ENCODE peak calls at places on chromosomes 7 and 10, in five cellular contexts. L is transverse colon, P is HepG2, J is suprapubic skin, Z is upper lobe of left lung. A is an unnamed sample.

GRCh38 chr7:80218723-80219122 is 84.1 kb downstream of the GNAI1 start:
- DNase-seq in L (no peak), P (peak), J (no peak), Z (no peak), A (no peak)

GRCh38 chr7:20959281-20959680 is 172.6 kb upstream of the SP8 start:
- DNase-seq in L (no peak), P (peak), J (no peak), Z (no peak), A (no peak)

GRCh38 chr10:91796332-91797076 is 1.7 kb upstream of the TNKS2 start:
- DNase-seq in L (peak), P (peak), J (no peak), Z (no peak), A (peak)

GRCh38 chr7:130445008-130445407 is 4.2 kb upstream of the CEP41 start:
- DNase-seq in L (no peak), P (peak), J (no peak), Z (no peak), A (no peak)

GRCh38 chr10:128186959-128187787 is 61.0 kb upstream of the MKI67 start:
- DNase-seq in L (peak), P (no peak), J (no peak), Z (no peak), A (no peak)

GRCh38 chr10:62769574-62770242 is 34.8 kb upstream of the ADO start:
- DNase-seq in L (no peak), P (no peak), J (no peak), Z (no peak), A (no peak)

GRCh38 chr10:8181496-8182174 is 127.1 kb downstream of the GATA3 start:
- DNase-seq in L (no peak), P (peak), J (no peak), Z (no peak), A (no peak)

GRCh38 chr7:117021366-117021765 is 68.1 kb downstream of the ST7 start:
- DNase-seq in L (no peak), P (no peak), J (no peak), Z (no peak), A (no peak)

GRCh38 chr7:43105521-43106120 is 6.8 kb upstream of the HECW1 start:
- DNase-seq in L (no peak), P (no peak), J (no peak), Z (no peak), A (no peak)

GRCh38 chr7:75948179-75948578 is 33.2 kb downstream of the POR start:
- DNase-seq in L (no peak), P (no peak), J (no peak), Z (no peak), A (no peak)

GRCh38 chr10:29974773-29975172 is 84.6 kb downstream of the JCAD start:
- DNase-seq in L (no peak), P (no peak), J (no peak), Z (no peak), A (no peak)

GRCh38 chr10:22619111-22619510 is 95.3 kb downstream of the PIP4K2A start:
- DNase-seq in L (no peak), P (no peak), J (no peak), Z (no peak), A (no peak)

GRCh38 chr7:99331002-99331401 is 5.3 kb downstream of the ARPC1A start:
- DNase-seq in L (no peak), P (no peak), J (no peak), Z (no peak), A (no peak)

GRCh38 chr7:157584420-157584819 is 247.6 kb downstream of the DNAJB6 start:
- DNase-seq in L (no peak), P (no peak), J (no peak), Z (no peak), A (no peak)

GRCh38 chr7:129427646-129428045 is 6.6 kb upstream of the STRIP2 start:
- DNase-seq in L (no peak), P (no peak), J (no peak), Z (no peak), A (no peak)

GRCh38 chr7:38973760-38974159 is 3.9 kb upstream of the POU6F2 start:
- DNase-seq in L (no peak), P (no peak), J (no peak), Z (no peak), A (no peak)

GRCh38 chr7:74288034-74288881 is 949 bp upstream of the CLIP2 start:
- DNase-seq in L (no peak), P (no peak), J (no peak), Z (no peak), A (no peak)

GRCh38 chr7:50954716-50955115 is 172.0 kb upstream of the GRB10 start:
- DNase-seq in L (no peak), P (no peak), J (no peak), Z (no peak), A (no peak)

GRCh38 chr7:128869138-128869943 is 6.7 kb downstream of the ATP6V1F start:
- DNase-seq in L (peak), P (no peak), J (no peak), Z (peak), A (peak)

GRCh38 chr7:101911800-101912705 is 94.6 kb downstream of the CUX1 start:
- DNase-seq in L (peak), P (peak), J (no peak), Z (no peak), A (peak)

GRCh38 chr7:95622001-95622549 is 25.8 kb upstream of the PDK4 start:
- DNase-seq in L (no peak), P (no peak), J (no peak), Z (no peak), A (no peak)

GRCh38 chr10:76918106-76918505 is 719.5 kb downstream of the KCNMA1 start:
- DNase-seq in L (no peak), P (no peak), J (no peak), Z (no peak), A (no peak)

GRCh38 chr7:74579800-74580685 is 77.5 kb upstream of the GTF2I start:
- DNase-seq in L (peak), P (peak), J (no peak), Z (peak), A (no peak)

GRCh38 chr10:132459252-132460028 is 62.4 kb downstream of the PWWP2B start:
- DNase-seq in L (peak), P (peak), J (peak), Z (peak), A (no peak)

GRCh38 chr10:12214093-12214492 is 18.1 kb downstream of the CDC123 start:
- DNase-seq in L (peak), P (no peak), J (no peak), Z (no peak), A (no peak)

GRCh38 chr10:12212454-12212853 is 16.5 kb downstream of the CDC123 start:
- DNase-seq in L (no peak), P (no peak), J (no peak), Z (no peak), A (no peak)

GRCh38 chr10:12214763-12215218 is 18.8 kb downstream of the CDC123 start:
- DNase-seq in L (peak), P (peak), J (no peak), Z (no peak), A (no peak)
- H3K4me3 ChIP-seq in L (peak), P (no peak), J (peak), Z (no peak), A (no peak)

DNA sequence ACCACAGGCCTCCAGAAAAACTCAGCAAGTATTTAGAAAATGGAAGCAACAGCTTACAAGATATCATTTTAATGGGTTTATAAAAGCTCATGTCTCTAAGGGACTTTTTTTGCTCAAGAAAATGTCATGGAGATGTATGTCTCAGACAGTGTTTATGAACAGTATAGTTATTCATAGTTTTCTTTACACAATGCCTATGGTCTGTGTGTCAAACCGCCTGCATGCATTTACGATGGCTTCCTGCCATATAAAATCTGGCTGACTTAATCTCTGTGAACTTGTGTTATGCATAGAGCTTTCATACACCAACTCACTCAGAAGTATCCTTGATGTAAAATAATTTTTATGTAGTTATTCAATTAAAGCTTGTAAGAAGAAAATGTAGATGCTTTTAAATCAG is 1314.2 kb upstream of the LRRTM3 start:
- DNase-seq in L (no peak), P (no peak), J (no peak), Z (no peak), A (no peak)
- TF ChIP-seq EP300 in L (no peak), P (no peak), J (no peak), Z (no peak), A (no peak)

GRCh38 chr10:110391541-110391940 is 86.8 kb upstream of the SMNDC1 start:
- DNase-seq in L (no peak), P (no peak), J (no peak), Z (no peak), A (no peak)

GRCh38 chr10:110388682-110389052 is 83.9 kb upstream of the SMNDC1 start:
- DNase-seq in L (no peak), P (no peak), J (no peak), Z (no peak), A (no peak)

GRCh38 chr10:110387617-110387982 is 82.9 kb upstream of the SMNDC1 start:
- DNase-seq in L (no peak), P (no peak), J (no peak), Z (no peak), A (no peak)

GRCh38 chr10:110389250-110389649 is 84.5 kb upstream of the SMNDC1 start:
- DNase-seq in L (no peak), P (no peak), J (no peak), Z (no peak), A (no peak)

DNA sequence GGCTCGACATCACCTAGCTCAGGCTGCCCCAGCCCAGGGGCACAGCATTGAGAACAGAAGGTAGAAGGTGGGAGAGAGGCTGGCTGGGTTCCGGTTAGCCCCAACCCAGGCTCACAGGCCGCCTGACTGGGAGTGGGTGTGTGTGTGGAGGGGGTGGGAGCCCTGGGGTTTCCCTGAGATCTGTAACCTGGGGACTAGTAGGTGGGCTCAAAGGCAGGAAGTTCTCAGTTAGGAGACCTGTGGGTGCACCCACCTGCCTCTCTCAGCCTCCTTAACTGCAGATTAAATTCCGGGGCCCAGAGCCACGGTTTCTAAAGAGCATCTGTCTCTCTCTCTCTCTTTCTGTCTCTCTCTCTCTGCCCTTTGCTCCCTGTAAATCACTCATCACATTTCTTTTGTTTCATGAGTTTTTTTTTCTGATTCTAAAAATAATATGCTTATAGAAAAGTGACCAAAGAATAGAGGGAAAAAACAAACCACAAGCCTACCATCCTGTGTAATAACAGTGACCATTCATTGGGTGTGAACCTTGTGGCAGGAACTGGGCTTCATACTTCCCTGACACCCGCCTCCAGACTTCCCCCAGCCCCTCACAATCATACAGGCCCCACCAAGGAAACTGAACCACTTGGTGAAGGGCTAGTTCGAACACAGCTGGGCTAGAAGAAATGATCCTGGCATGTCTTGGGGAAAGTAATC is 83.4 kb upstream of the SMNDC1 start:
- DNase-seq in L (no peak), P (no peak), J (no peak), Z (no peak), A (no peak)
- TF ChIP-seq POLR2AphosphoS5 in L (no peak), P (no peak), J (no peak), Z (no peak), A (no peak)

DNA sequence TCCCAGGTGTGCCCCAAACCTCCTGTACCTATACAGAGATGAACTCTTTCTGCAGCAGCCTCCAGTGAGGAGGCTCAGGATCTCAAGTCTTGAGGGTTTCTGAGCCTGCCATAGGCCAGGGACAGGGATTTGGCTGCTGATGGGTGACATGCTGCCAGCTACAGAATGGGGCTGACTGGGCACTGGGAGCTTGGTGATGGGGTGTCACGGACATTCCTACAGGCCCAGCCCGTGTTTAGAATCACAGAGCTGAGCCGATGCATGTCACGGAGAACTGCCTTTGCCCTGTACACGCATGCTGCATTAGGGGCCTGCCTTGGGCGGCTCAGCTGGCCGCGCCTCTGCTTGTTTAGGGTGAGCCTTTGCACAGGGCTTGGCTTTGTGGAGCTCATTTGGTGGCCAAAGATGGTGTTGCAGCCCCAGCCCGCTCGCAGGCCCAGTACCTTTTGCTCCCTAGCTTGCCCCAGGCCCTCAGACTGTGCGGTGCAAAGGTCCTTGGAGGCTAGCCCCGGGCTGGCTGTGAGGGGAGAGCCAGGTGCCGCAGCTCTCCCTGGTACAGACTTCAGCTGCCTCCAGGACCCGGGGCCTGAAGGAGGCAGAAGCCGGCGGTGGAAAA is 108.4 kb upstream of the BTBD16 start:
- DNase-seq in L (peak), P (peak), J (no peak), Z (peak), A (no peak)
- H3K4me3 ChIP-seq in L (peak), P (no peak), J (peak), Z (no peak), A (peak)

GRCh38 chr7:19128856-19129255 is 11.4 kb upstream of the TWIST1 start:
- DNase-seq in L (no peak), P (no peak), J (no peak), Z (no peak), A (no peak)
- TF ChIP-seq EP300 in L (no peak), P (no peak), J (no peak), Z (no peak), A (no peak)

GRCh38 chr10:79241990-79242619 is 105.2 kb upstream of the PPIF start:
- DNase-seq in L (peak), P (no peak), J (peak), Z (peak), A (peak)
- TF ChIP-seq POLR2AphosphoS5 in L (no peak), P (no peak), J (peak), Z (peak), A (peak)

GRCh38 chr7:1235501-1236131 is 2.9 kb downstream of the UNCX start:
- DNase-seq in L (no peak), P (no peak), J (peak), Z (peak), A (no peak)
- H3K4me3 ChIP-seq in L (no peak), P (no peak), J (no peak), Z (no peak), A (no peak)

GRCh38 chr10:16913266-16913665 is 96.0 kb upstream of the RSU1 start:
- DNase-seq in L (no peak), P (no peak), J (no peak), Z (no peak), A (no peak)

GRCh38 chr10:16910795-16911164 is 93.6 kb upstream of the RSU1 start:
- DNase-seq in L (no peak), P (no peak), J (no peak), Z (no peak), A (no peak)

GRCh38 chr10:16909961-16910794 is 93.0 kb upstream of the RSU1 start:
- DNase-seq in L (no peak), P (no peak), J (no peak), Z (no peak), A (no peak)

GRCh38 chr10:16907720-16908119 is 90.5 kb upstream of the RSU1 start:
- DNase-seq in L (no peak), P (no peak), J (no peak), Z (no peak), A (no peak)

DNA sequence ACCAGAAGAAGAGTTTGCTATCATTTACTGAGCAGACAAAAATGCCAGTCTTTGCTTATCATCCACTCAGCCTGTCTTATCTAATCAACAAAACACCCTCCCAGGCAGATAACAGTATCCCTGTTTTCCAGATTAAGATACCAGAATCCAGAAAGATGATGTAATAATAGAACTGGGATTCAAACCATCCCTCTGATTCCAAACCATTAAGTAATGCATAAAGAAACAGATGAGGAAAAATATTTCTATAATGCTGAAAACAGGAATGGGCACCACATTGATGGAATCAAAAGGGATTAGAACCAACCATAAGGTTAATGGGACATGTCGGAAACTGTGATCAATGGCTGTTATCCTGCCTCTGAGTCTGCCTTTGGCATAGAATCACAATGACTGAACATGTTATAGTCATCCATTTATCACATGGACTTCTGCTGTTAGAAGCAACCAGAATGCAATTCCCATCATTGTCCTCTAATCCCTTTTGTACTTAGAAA is 92.1 kb upstream of the RSU1 start:
- DNase-seq in L (no peak), P (no peak), J (no peak), Z (no peak), A (no peak)
- TF ChIP-seq EP300 in L (no peak), P (no peak), J (no peak), Z (no peak), A (no peak)

GRCh38 chr7:112190120-112190519 is 16.1 kb downstream of the DOCK4 start:
- DNase-seq in L (no peak), P (no peak), J (no peak), Z (no peak), A (no peak)

GRCh38 chr7:112188257-112188656 is 17.9 kb downstream of the DOCK4 start:
- DNase-seq in L (no peak), P (no peak), J (no peak), Z (no peak), A (no peak)

GRCh38 chr7:112195717-112196116 is 10.5 kb downstream of the DOCK4 start:
- DNase-seq in L (no peak), P (no peak), J (no peak), Z (no peak), A (no peak)

GRCh38 chr7:112193915-112194502 is 12.2 kb downstream of the DOCK4 start:
- DNase-seq in L (no peak), P (peak), J (no peak), Z (no peak), A (no peak)

GRCh38 chr7:112192236-112193154 is 13.7 kb downstream of the DOCK4 start:
- DNase-seq in L (no peak), P (no peak), J (no peak), Z (no peak), A (no peak)
- TF ChIP-seq POLR2AphosphoS5 in L (no peak), P (no peak), J (no peak), Z (no peak), A (no peak)